ENCODE peak calls at places on chromosome 15, in four cellular contexts. E, T, Z and O are unnamed samples. For H3K36me3, the result is how much of the 10 kb centered on the place peaks cover.

GRCh38 chr15:69127226-69127625 is 33.2 kb upstream of the GLCE start:
- DNase-seq in E (no peak), T (no peak), Z (no peak), O (no peak)

GRCh38 chr15:99651023-99651807 is 82.0 kb downstream of the LYSMD4 start:
- DNase-seq in E (peak), T (no peak), Z (no peak), O (no peak)

GRCh38 chr15:77024273-77025065 is 29.5 kb downstream of the PSTPIP1 start:
- DNase-seq in E (peak), T (peak), Z (peak), O (peak)

GRCh38 chr15:79572691-79573340 is 140.7 kb downstream of the MINAR1 start:
- DNase-seq in E (no peak), T (no peak), Z (no peak), O (no peak)

GRCh38 chr15:44222478-44222877 is 27.4 kb upstream of the FRMD5 start:
- DNase-seq in E (peak), T (no peak), Z (no peak), O (no peak)

GRCh38 chr15:64009798-64010241 is 36.5 kb downstream of the DAPK2 start:
- DNase-seq in E (peak), T (no peak), Z (no peak), O (no peak)

GRCh38 chr15:99671926-99672701 is 61.1 kb downstream of the LYSMD4 start:
- DNase-seq in E (no peak), T (no peak), Z (no peak), O (no peak)

GRCh38 chr15:88104357-88104756 is 152.2 kb downstream of the NTRK3 start:
- DNase-seq in E (no peak), T (no peak), Z (no peak), O (no peak)

GRCh38 chr15:101016581-101016980 is 97.4 kb downstream of the LRRK1 start:
- DNase-seq in E (no peak), T (no peak), Z (no peak), O (peak)

GRCh38 chr15:38878026-38878425 is 313.4 kb upstream of the RASGRP1 start:
- DNase-seq in E (no peak), T (no peak), Z (no peak), O (no peak)
- H3K27ac ChIP-seq in E (no peak), T (no peak), Z (no peak), O (no peak)

GRCh38 chr15:39493393-39494067 is 87.3 kb upstream of the THBS1 start:
- DNase-seq in E (no peak), T (no peak), Z (no peak), O (no peak)

GRCh38 chr15:39494462-39494861 is 86.4 kb upstream of the THBS1 start:
- DNase-seq in E (no peak), T (no peak), Z (no peak), O (no peak)

GRCh38 chr15:39491115-39491916 is 89.6 kb upstream of the THBS1 start:
- DNase-seq in E (no peak), T (no peak), Z (no peak), O (no peak)

GRCh38 chr15:39488498-39488897 is 92.4 kb upstream of the THBS1 start:
- DNase-seq in E (no peak), T (peak), Z (no peak), O (peak)

DNA sequence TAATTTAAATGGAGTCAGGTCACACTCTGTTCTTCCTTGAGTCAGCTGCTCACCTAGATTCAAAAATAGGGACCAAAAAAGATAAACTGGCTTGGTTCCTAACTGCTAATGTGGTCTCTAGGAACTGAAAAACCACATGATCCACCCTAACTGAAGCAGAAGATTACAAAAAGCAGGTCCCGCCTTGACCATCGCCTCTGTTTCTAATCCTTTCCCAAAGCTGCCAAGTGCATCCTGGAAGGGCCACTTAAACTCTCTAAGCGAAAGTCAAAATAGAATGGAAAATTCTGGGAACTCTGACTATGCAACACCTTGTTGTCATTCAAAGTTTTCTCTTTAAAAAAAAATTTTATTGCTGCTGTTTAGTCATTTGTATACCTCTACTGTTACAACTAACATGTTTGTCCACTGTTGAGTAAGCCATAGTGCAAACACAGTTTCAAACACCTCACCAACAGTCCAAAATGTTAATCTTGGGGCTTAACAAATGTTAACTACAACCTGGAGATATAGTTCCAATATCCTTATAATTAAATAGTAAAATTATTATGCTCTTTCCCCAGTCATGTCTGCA is 88.9 kb upstream of the THBS1 start:
- DNase-seq in E (no peak), T (no peak), Z (no peak), O (no peak)
- H3K4me3 ChIP-seq in E (no peak), T (no peak), Z (no peak), O (no peak)

GRCh38 chr15:42366151-42366550 is 6.8 kb downstream of the CAPN3 start:
- DNase-seq in E (no peak), T (no peak), Z (peak), O (no peak)
- H3K36me3 ChIP-seq in E (under half), T (under half), Z (under half), O (under half)

GRCh38 chr15:62572797-62573196 is 407.7 kb upstream of the C2CD4B start:
- DNase-seq in E (no peak), T (no peak), Z (no peak), O (no peak)

GRCh38 chr15:62568702-62569101 is 403.6 kb upstream of the C2CD4B start:
- DNase-seq in E (no peak), T (no peak), Z (no peak), O (no peak)

GRCh38 chr15:62570405-62570783 is 405.3 kb upstream of the C2CD4B start:
- DNase-seq in E (no peak), T (no peak), Z (no peak), O (no peak)

GRCh38 chr15:62569460-62570404 is 404.6 kb upstream of the C2CD4B start:
- DNase-seq in E (peak), T (peak), Z (peak), O (peak)

GRCh38 chr15:62571072-62571471 is 406.0 kb upstream of the C2CD4B start:
- DNase-seq in E (no peak), T (no peak), Z (no peak), O (no peak)
- H3K27ac ChIP-seq in E (no peak), T (no peak), Z (no peak), O (no peak)

DNA sequence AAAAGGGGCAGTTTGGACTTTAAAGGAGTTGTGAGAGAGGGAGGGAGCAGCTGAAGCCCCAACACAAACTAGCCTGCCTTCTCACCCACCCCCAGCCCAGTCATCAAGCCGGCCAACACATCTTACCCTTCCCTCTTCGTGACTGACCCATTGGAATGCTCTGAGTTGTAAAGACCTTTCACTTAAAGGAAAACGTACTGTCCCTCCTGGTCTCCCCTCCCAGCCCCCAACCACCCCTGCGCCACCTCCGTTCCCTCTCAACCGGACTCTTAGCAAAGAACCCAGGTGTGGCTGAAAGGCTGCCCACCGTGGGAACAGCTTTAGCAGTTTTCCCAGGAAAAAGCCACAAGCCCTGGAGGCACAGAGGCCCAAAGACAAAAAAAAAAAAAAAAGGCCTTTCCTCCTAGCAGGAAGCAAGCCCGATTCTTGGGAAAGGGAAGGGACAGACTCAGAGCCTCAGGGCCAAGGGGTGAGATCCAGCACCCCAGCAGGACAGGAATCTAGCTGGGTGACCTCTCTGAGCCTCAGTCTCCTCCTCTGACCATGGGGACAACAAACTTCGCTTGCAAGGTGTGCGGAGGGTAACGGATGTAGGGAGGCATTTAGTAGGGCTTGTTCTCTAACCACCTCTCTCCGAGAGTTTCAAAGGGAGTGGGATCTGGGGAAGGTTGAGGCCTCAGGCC is 2.4 kb downstream of the CYP11A1 start:
- DNase-seq in E (no peak), T (no peak), Z (no peak), O (no peak)
- H3K4me3 ChIP-seq in E (peak), T (peak), Z (no peak), O (peak)

GRCh38 chr15:66101715-66102395 is 151.7 kb downstream of the MEGF11 start:
- DNase-seq in E (no peak), T (no peak), Z (no peak), O (no peak)
- H3K36me3 ChIP-seq in E (under half), T (under half), Z (under half), O (under half)

DNA sequence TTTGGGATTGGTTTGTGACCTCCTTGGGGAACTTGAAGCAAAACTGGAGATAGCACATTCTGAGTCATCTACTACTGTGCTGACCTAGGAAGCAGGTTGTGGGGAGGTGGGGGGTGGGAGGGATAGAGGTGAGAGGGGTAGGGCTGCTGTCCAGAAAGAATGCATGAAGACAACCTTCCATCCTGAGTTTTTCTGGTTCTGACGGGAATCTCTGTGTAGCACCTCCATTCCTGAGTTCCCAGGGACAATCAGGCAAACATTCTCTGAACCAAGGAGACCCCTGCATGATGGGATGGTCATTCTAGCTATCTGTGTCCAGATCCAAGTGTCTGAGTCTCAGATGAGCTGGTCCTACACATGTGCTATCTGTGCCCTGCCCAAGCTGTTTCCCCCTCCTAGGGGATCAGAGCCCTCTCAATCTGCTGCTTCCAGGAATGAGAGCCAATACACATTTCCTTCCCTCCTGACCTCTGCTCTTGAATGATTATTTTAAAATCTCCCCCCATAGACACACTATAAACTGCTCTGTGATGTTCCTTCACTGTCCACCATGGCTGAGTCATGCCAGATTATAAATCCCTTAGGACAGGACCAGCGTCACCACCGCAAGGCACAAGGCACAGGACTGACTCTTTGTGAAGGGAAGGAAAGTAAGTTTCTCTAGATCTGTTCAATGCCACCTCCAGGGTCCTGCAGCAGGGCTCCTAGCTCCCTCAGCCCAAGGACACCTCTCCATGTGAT is 2.2 kb upstream of the CD276 start:
- DNase-seq in E (no peak), T (no peak), Z (no peak), O (no peak)
- H3K27ac ChIP-seq in E (no peak), T (no peak), Z (no peak), O (no peak)

GRCh38 chr15:83061680-83062079 is 5.4 kb downstream of the BTBD1 start:
- DNase-seq in E (peak), T (no peak), Z (no peak), O (no peak)
- H3K4me3 ChIP-seq in E (no peak), T (no peak), Z (no peak), O (no peak)

DNA sequence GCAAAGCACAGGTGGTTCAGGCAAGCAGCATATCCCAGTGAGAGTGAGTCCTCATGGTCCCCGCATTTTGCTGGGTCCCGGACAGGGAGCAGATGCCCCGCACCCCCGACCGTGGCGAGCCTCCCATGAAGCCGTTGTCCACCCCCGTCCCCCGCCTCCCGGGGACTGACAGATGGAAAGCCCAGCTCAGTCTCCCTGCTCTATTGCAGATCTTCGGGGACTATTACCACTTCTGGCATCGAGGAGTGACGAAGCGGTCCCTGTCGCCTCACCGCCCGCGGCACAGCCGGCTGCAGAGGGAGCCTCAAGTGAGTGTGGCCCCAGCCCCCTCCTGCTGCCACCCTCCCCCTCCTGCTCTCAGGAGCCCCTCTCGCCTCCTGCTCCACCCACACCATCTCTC is 7.7 kb downstream of the FURIN start:
- DNase-seq in E (no peak), T (no peak), Z (no peak), O (no peak)
- H3K36me3 ChIP-seq in E (under half), T (half or more), Z (half or more), O (under half)

GRCh38 chr15:74790080-74790916 is 8.4 kb downstream of the CSK start:
- DNase-seq in E (peak), T (peak), Z (peak), O (peak)

GRCh38 chr15:74789741-74790079 is 7.8 kb downstream of the CSK start:
- DNase-seq in E (no peak), T (no peak), Z (no peak), O (no peak)

GRCh38 chr15:74788716-74789151 is 6.9 kb downstream of the CSK start:
- DNase-seq in E (no peak), T (no peak), Z (no peak), O (no peak)

GRCh38 chr15:74788042-74788715 is 6.3 kb downstream of the CSK start:
- DNase-seq in E (no peak), T (no peak), Z (no peak), O (no peak)

DNA sequence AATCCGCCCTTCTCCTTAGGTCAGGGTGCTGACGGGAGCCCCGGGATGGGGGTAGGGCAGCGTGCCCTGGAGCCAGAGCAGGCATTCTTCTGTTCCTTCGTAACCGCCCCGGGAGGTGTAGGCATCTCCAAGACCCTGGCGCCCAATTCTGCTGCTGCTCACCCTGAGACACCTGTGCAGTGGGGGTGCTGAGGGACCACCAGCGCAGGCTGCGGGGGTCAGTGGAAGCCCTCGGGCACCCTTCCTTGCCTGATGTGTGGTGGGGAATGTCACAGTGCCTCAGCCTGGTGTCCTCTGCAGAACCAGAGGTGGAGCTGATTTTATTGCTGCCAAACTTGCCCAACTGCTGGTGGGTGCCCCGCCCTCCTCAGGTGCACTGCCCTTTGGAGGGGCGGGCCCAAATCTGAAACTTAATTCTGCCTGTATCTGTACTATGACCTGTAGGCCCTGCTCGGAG is 7.3 kb downstream of the CSK start:
- DNase-seq in E (no peak), T (no peak), Z (peak), O (no peak)
- H3K27ac ChIP-seq in E (peak), T (peak), Z (no peak), O (peak)